ENCODE peak calls at places on chromosomes 2 and 18, in seven cellular contexts. One of them, this sample, is unnamed. For H3K27me3 and H3K4me1, the result is how much of the 10 kb centered on the place peaks cover.

GRCh38 chr2:207743514-207743913 is 26.2 kb downstream of the FZD5 start:
- DNase-seq in astrocyte: no peak
- DNase-seq in right cardiac atrium: no peak
- DNase-seq in neuronal stem cell: no peak
- DNase-seq in neural progenitor cell: no peak
- DNase-seq in thoracic aorta: no peak
- DNase-seq in mammary epithelial cell: no peak
- DNase-seq in this sample: no peak

GRCh38 chr2:31216734-31217133 is 581 bp downstream of the CAPN14 start:
- DNase-seq in astrocyte: no peak
- DNase-seq in mammary epithelial cell: no peak
- DNase-seq in neuronal stem cell: no peak
- DNase-seq in neural progenitor cell: no peak
- DNase-seq in right cardiac atrium: no peak
- DNase-seq in thoracic aorta: no peak
- DNase-seq in this sample: no peak

GRCh38 chr2:24850944-24851343 is 57.7 kb downstream of the CENPO start:
- DNase-seq in neural progenitor cell: no peak
- DNase-seq in astrocyte: no peak
- DNase-seq in right cardiac atrium: no peak
- DNase-seq in thoracic aorta: no peak
- DNase-seq in mammary epithelial cell: no peak
- DNase-seq in neuronal stem cell: no peak
- DNase-seq in this sample: no peak

GRCh38 chr2:198008230-198008629 is 203.8 kb downstream of the PLCL1 start:
- DNase-seq in astrocyte: no peak
- DNase-seq in neuronal stem cell: no peak
- DNase-seq in mammary epithelial cell: no peak
- DNase-seq in thoracic aorta: no peak
- DNase-seq in neural progenitor cell: no peak
- DNase-seq in right cardiac atrium: no peak
- DNase-seq in this sample: no peak

GRCh38 chr2:111192778-111193368 is 72.2 kb downstream of the BCL2L11 start:
- DNase-seq in right cardiac atrium: no peak
- DNase-seq in astrocyte: no peak
- DNase-seq in thoracic aorta: no peak
- DNase-seq in neuronal stem cell: no peak
- DNase-seq in neural progenitor cell: no peak
- DNase-seq in mammary epithelial cell: no peak
- DNase-seq in this sample: no peak

GRCh38 chr2:31428001-31428418 is 13.5 kb upstream of the XDH start:
- DNase-seq in neuronal stem cell: no peak
- DNase-seq in astrocyte: no peak
- DNase-seq in neural progenitor cell: no peak
- DNase-seq in mammary epithelial cell: peak
- DNase-seq in thoracic aorta: no peak
- DNase-seq in right cardiac atrium: no peak
- DNase-seq in this sample: peak

GRCh38 chr2:226661789-226662545 is 137.7 kb downstream of the IRS1 start:
- DNase-seq in astrocyte: peak
- DNase-seq in thoracic aorta: peak
- DNase-seq in mammary epithelial cell: peak
- DNase-seq in neuronal stem cell: no peak
- DNase-seq in right cardiac atrium: peak
- DNase-seq in neural progenitor cell: no peak
- DNase-seq in this sample: no peak

GRCh38 chr2:190841707-190842505 is 38.7 kb upstream of the GLS start:
- DNase-seq in neural progenitor cell: no peak
- DNase-seq in astrocyte: peak
- DNase-seq in thoracic aorta: no peak
- DNase-seq in neuronal stem cell: no peak
- DNase-seq in right cardiac atrium: no peak
- DNase-seq in mammary epithelial cell: peak
- DNase-seq in this sample: no peak

GRCh38 chr2:42244520-42244919 is 75.4 kb downstream of the EML4 start:
- DNase-seq in thoracic aorta: no peak
- DNase-seq in neural progenitor cell: no peak
- DNase-seq in astrocyte: no peak
- DNase-seq in neuronal stem cell: no peak
- DNase-seq in mammary epithelial cell: no peak
- DNase-seq in right cardiac atrium: no peak
- DNase-seq in this sample: no peak

GRCh38 chr2:159228006-159228655 is 58.4 kb downstream of the WDSUB1 start:
- DNase-seq in right cardiac atrium: no peak
- DNase-seq in mammary epithelial cell: no peak
- DNase-seq in astrocyte: peak
- DNase-seq in neuronal stem cell: no peak
- DNase-seq in thoracic aorta: no peak
- DNase-seq in neural progenitor cell: no peak
- DNase-seq in this sample: no peak

GRCh38 chr2:60530660-60531276 is 22.7 kb downstream of the BCL11A start:
- DNase-seq in mammary epithelial cell: peak
- DNase-seq in neural progenitor cell: no peak
- DNase-seq in astrocyte: peak
- DNase-seq in right cardiac atrium: peak
- DNase-seq in neuronal stem cell: no peak
- DNase-seq in thoracic aorta: no peak
- DNase-seq in this sample: peak

GRCh38 chr18:78735131-78736014 is 244.2 kb upstream of the SALL3 start:
- DNase-seq in thoracic aorta: no peak
- DNase-seq in neural progenitor cell: no peak
- DNase-seq in neuronal stem cell: no peak
- DNase-seq in right cardiac atrium: no peak
- DNase-seq in mammary epithelial cell: no peak
- DNase-seq in astrocyte: no peak
- DNase-seq in this sample: no peak

GRCh38 chr2:9423922-9424272 is 443 bp downstream of the CPSF3 start:
- DNase-seq in thoracic aorta: no peak
- DNase-seq in mammary epithelial cell: no peak
- DNase-seq in astrocyte: no peak
- DNase-seq in right cardiac atrium: no peak
- DNase-seq in neuronal stem cell: no peak
- DNase-seq in neural progenitor cell: no peak
- DNase-seq in this sample: peak

GRCh38 chr2:64698668-64699444 is 45.1 kb upstream of the SERTAD2 start:
- DNase-seq in mammary epithelial cell: peak
- DNase-seq in astrocyte: peak
- DNase-seq in thoracic aorta: no peak
- DNase-seq in neural progenitor cell: no peak
- DNase-seq in neuronal stem cell: no peak
- DNase-seq in right cardiac atrium: no peak
- DNase-seq in this sample: no peak

GRCh38 chr2:219553463-219553862 is 9.6 kb downstream of the TMEM198 start:
- DNase-seq in right cardiac atrium: no peak
- DNase-seq in astrocyte: no peak
- DNase-seq in mammary epithelial cell: no peak
- DNase-seq in neural progenitor cell: no peak
- DNase-seq in thoracic aorta: no peak
- DNase-seq in neuronal stem cell: no peak
- DNase-seq in this sample: no peak

GRCh38 chr2:219552382-219553167 is 8.7 kb downstream of the TMEM198 start:
- DNase-seq in astrocyte: peak
- DNase-seq in neuronal stem cell: peak
- DNase-seq in neural progenitor cell: peak
- DNase-seq in thoracic aorta: peak
- DNase-seq in mammary epithelial cell: peak
- DNase-seq in right cardiac atrium: peak
- DNase-seq in this sample: peak

GRCh38 chr2:219551412-219551811 is 7.6 kb downstream of the TMEM198 start:
- DNase-seq in mammary epithelial cell: peak
- DNase-seq in right cardiac atrium: no peak
- DNase-seq in neuronal stem cell: no peak
- DNase-seq in astrocyte: peak
- DNase-seq in thoracic aorta: no peak
- DNase-seq in neural progenitor cell: peak
- DNase-seq in this sample: peak

GRCh38 chr2:219553168-219553417 is 9.3 kb downstream of the TMEM198 start:
- DNase-seq in neural progenitor cell: no peak
- DNase-seq in right cardiac atrium: no peak
- DNase-seq in neuronal stem cell: no peak
- DNase-seq in thoracic aorta: no peak
- DNase-seq in astrocyte: no peak
- DNase-seq in mammary epithelial cell: no peak
- DNase-seq in this sample: no peak

GRCh38 chr2:219551863-219552381 is 8.1 kb downstream of the TMEM198 start:
- DNase-seq in right cardiac atrium: no peak
- DNase-seq in thoracic aorta: no peak
- DNase-seq in neuronal stem cell: no peak
- DNase-seq in neural progenitor cell: no peak
- DNase-seq in mammary epithelial cell: no peak
- DNase-seq in astrocyte: no peak
- DNase-seq in this sample: peak
- H3K27me3 ChIP-seq in right cardiac atrium: under half
- H3K27me3 ChIP-seq in thoracic aorta: under half
- H3K27me3 ChIP-seq in neuronal stem cell: under half
- H3K27me3 ChIP-seq in neural progenitor cell: under half
- H3K27me3 ChIP-seq in mammary epithelial cell: under half
- H3K27me3 ChIP-seq in astrocyte: under half
- H3K27me3 ChIP-seq in this sample: under half

GRCh38 chr18:79943608-79944125 is 7.8 kb downstream of the SLC66A2 start:
- DNase-seq in neuronal stem cell: no peak
- DNase-seq in thoracic aorta: no peak
- DNase-seq in astrocyte: no peak
- DNase-seq in neural progenitor cell: no peak
- DNase-seq in mammary epithelial cell: no peak
- DNase-seq in right cardiac atrium: no peak
- DNase-seq in this sample: no peak

GRCh38 chr18:79942786-79943607 is 8.5 kb downstream of the SLC66A2 start:
- DNase-seq in thoracic aorta: no peak
- DNase-seq in astrocyte: no peak
- DNase-seq in neuronal stem cell: no peak
- DNase-seq in neural progenitor cell: no peak
- DNase-seq in mammary epithelial cell: no peak
- DNase-seq in right cardiac atrium: peak
- DNase-seq in this sample: no peak

GRCh38 chr18:79945118-79946042 is 6.1 kb downstream of the SLC66A2 start:
- DNase-seq in thoracic aorta: no peak
- DNase-seq in neuronal stem cell: no peak
- DNase-seq in mammary epithelial cell: no peak
- DNase-seq in neural progenitor cell: no peak
- DNase-seq in astrocyte: no peak
- DNase-seq in right cardiac atrium: no peak
- DNase-seq in this sample: no peak

GRCh38 chr18:79944126-79944731 is 7.2 kb downstream of the SLC66A2 start:
- DNase-seq in thoracic aorta: no peak
- DNase-seq in astrocyte: no peak
- DNase-seq in mammary epithelial cell: no peak
- DNase-seq in neuronal stem cell: no peak
- DNase-seq in neural progenitor cell: no peak
- DNase-seq in right cardiac atrium: peak
- DNase-seq in this sample: peak

GRCh38 chr18:79944746-79945117 is 6.7 kb downstream of the SLC66A2 start:
- DNase-seq in neural progenitor cell: no peak
- DNase-seq in mammary epithelial cell: no peak
- DNase-seq in neuronal stem cell: no peak
- DNase-seq in thoracic aorta: no peak
- DNase-seq in astrocyte: no peak
- DNase-seq in right cardiac atrium: no peak
- DNase-seq in this sample: no peak
- H3K4me1 ChIP-seq in neural progenitor cell: under half
- H3K4me1 ChIP-seq in mammary epithelial cell: under half
- H3K4me1 ChIP-seq in neuronal stem cell: under half
- H3K4me1 ChIP-seq in thoracic aorta: under half
- H3K4me1 ChIP-seq in astrocyte: under half
- H3K4me1 ChIP-seq in right cardiac atrium: under half
- H3K4me1 ChIP-seq in this sample: under half

DNA sequence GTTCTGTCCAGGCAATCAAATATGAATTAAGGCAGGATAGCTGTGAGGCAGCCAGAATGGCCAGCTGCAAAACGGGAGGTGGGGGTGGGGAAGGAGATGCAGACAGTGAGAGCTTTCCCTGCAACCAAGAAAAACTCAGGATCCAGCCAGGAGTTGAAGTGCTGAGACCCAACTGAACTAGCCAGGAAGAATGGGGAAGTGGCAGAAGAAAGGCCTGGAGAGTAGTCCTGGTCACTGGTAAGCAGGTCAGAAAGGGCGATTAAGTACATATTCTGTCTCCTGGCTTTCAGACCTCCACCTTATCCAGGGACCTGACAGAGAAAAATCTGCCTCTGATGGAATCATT is 12.8 kb upstream of the HOXD1 start:
- DNase-seq in right cardiac atrium: no peak
- DNase-seq in thoracic aorta: no peak
- DNase-seq in astrocyte: peak
- DNase-seq in neuronal stem cell: no peak
- DNase-seq in neural progenitor cell: no peak
- DNase-seq in mammary epithelial cell: no peak
- DNase-seq in this sample: peak
- H3K27me3 ChIP-seq in right cardiac atrium: under half
- H3K27me3 ChIP-seq in thoracic aorta: under half
- H3K27me3 ChIP-seq in astrocyte: half or more
- H3K27me3 ChIP-seq in neuronal stem cell: under half
- H3K27me3 ChIP-seq in neural progenitor cell: half or more
- H3K27me3 ChIP-seq in mammary epithelial cell: half or more
- H3K27me3 ChIP-seq in this sample: half or more

GRCh38 chr2:877747-878146 is 72.9 kb upstream of the SNTG2 start:
- DNase-seq in neural progenitor cell: no peak
- DNase-seq in astrocyte: no peak
- DNase-seq in neuronal stem cell: no peak
- DNase-seq in mammary epithelial cell: no peak
- DNase-seq in thoracic aorta: no peak
- DNase-seq in right cardiac atrium: no peak
- DNase-seq in this sample: no peak
- H3K4me1 ChIP-seq in neural progenitor cell: under half
- H3K4me1 ChIP-seq in astrocyte: under half
- H3K4me1 ChIP-seq in neuronal stem cell: under half
- H3K4me1 ChIP-seq in mammary epithelial cell: under half
- H3K4me1 ChIP-seq in thoracic aorta: under half
- H3K4me1 ChIP-seq in right cardiac atrium: under half
- H3K4me1 ChIP-seq in this sample: under half

DNA sequence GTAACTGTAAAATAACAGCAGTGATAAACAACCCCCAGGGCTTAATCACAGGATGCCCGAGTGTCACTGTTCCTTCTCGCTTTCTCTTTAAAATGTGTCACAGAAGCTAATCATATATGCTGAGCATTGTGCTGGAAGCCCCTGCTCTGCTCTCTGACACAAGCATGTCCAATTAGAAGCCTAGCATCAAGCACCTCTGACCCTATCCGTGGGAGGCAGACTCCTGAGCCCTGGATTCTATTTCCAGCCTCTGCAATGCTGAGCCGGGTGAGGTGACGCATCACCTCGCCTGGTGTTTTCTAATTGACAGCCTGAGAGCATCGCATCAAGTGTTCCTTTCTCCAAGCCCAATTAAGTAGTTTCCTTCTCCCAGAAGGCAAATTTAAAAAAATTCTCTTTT is 19.7 kb upstream of the SCG2 start:
- DNase-seq in mammary epithelial cell: no peak
- DNase-seq in astrocyte: no peak
- DNase-seq in thoracic aorta: no peak
- DNase-seq in neural progenitor cell: peak
- DNase-seq in neuronal stem cell: no peak
- DNase-seq in right cardiac atrium: no peak
- DNase-seq in this sample: no peak
- H3K27me3 ChIP-seq in mammary epithelial cell: under half
- H3K27me3 ChIP-seq in astrocyte: under half
- H3K27me3 ChIP-seq in thoracic aorta: under half
- H3K27me3 ChIP-seq in neural progenitor cell: half or more
- H3K27me3 ChIP-seq in neuronal stem cell: under half
- H3K27me3 ChIP-seq in right cardiac atrium: under half
- H3K27me3 ChIP-seq in this sample: half or more